ENCODE peak calls at places on chromosome 19, in nine cellular contexts. M is OCI-LY7, Y is Calu3, Q is A673, O is endothelial cell, H is fibroblast of the aortic adventitia, Z is mammary epithelial cell, J is astrocyte of the spinal cord, B is progenitor cell of endocrine pancreas. N is an unnamed sample.

GRCh38 chr19:10603873-10604459 is 16.9 kb upstream of the AP1M2 start:
- DNase-seq in Q (no peak), H (peak; percentile 13), B (no peak), Z (peak; percentile 29), Y (no peak), J (peak; percentile 20), M (peak; percentile 56), O (no peak), N (peak; percentile 20)

GRCh38 chr19:6065685-6066365 is 44.5 kb downstream of the RFX2 start:
- DNase-seq in Y (peak; percentile 47), Z (no peak), M (no peak), H (peak; percentile 35), B (no peak), Q (no peak), O (peak; percentile 37), J (peak; percentile 59), N (peak; percentile 58)

GRCh38 chr19:18160441-18160791 is 7.5 kb downstream of the PIK3R2 start:
- DNase-seq in B (no peak), O (no peak), H (no peak), J (no peak), Z (no peak), Y (no peak), M (no peak), Q (no peak), N (no peak)

GRCh38 chr19:670609-671075 is 5.5 kb upstream of the FSTL3 start:
- DNase-seq in Z (no peak), B (no peak), O (no peak), Y (no peak), J (no peak), H (no peak), Q (no peak), M (no peak), N (no peak)

GRCh38 chr19:38500450-38500849 is 67.0 kb downstream of the RYR1 start:
- DNase-seq in Q (no peak), J (no peak), M (no peak), H (no peak), O (no peak), Z (no peak), B (no peak), Y (no peak), N (no peak)

GRCh38 chr19:41563847-41564514 is 12.0 kb upstream of the CEACAM21 start:
- DNase-seq in Z (peak; percentile 21), Q (no peak), M (no peak), H (no peak), J (no peak), B (no peak), Y (peak; percentile 57), O (no peak), N (no peak)

GRCh38 chr19:1852294-1852646 is 4.0 kb upstream of the REXO1 start:
- DNase-seq in Q (peak; percentile 77), Z (no peak), M (no peak), H (no peak), J (no peak), O (peak; percentile 11), Y (no peak), B (no peak), N (no peak)

GRCh38 chr19:18736415-18737336 is 53.2 kb downstream of the CRTC1 start:
- DNase-seq in Q (no peak), M (no peak), H (no peak), O (no peak), B (no peak), J (no peak), Y (no peak), Z (no peak), N (no peak)

GRCh38 chr19:56245062-56245740 is 27.3 kb upstream of the EDDM13 start:
- DNase-seq in Q (no peak), Z (peak; percentile 8), M (no peak), Y (no peak), H (no peak), J (no peak), O (no peak), B (no peak), N (no peak)

GRCh38 chr19:38004100-38004504 is 97.1 kb downstream of the SIPA1L3 start:
- DNase-seq in J (peak; percentile 72), Q (no peak), M (no peak), Y (no peak), B (no peak), H (no peak), O (no peak), Z (no peak), N (no peak)

GRCh38 chr19:17073869-17074627 is 1.2 kb downstream of the HAUS8 start:
- DNase-seq in H (no peak), J (no peak), B (no peak), Z (no peak), Y (no peak), Q (no peak), O (no peak), M (peak; percentile 85), N (no peak)

GRCh38 chr19:2046046-2046907 is 4.8 kb downstream of the MKNK2 start:
- DNase-seq in H (no peak), Q (no peak), M (no peak), O (no peak), Z (no peak), Y (no peak), B (no peak), J (no peak), N (no peak)

GRCh38 chr19:41575998-41576397 is at the start of gene CEACAM21:
- DNase-seq in Y (peak; percentile 35), H (no peak), J (no peak), O (no peak), Q (peak; percentile 65), B (no peak), Z (no peak), M (peak; percentile 69), N (no peak)

GRCh38 chr19:1252221-1252817 is 3.9 kb downstream of the MIDN start:
- DNase-seq in O (peak; percentile 38), J (peak; percentile 97), Y (peak; percentile 78), Z (peak; percentile 94), H (peak; percentile 99), Q (no peak), M (peak; percentile 64), B (no peak), N (peak; percentile 98)

GRCh38 chr19:4083677-4084546 is 17.2 kb upstream of the ZBTB7A start:
- DNase-seq in O (no peak), Q (no peak), H (no peak), Z (no peak), M (peak; percentile 23), B (no peak), J (no peak), Y (peak; percentile 66), N (no peak)

GRCh38 chr19:803686-804418 is 6.6 kb downstream of the PTBP1 start:
- DNase-seq in B (no peak), J (no peak), Q (no peak), M (no peak), Y (no peak), H (no peak), O (no peak), Z (no peak), N (no peak)

GRCh38 chr19:14347999-14348889 is 33.0 kb upstream of the ADGRE5 start:
- DNase-seq in M (peak; percentile 71), J (peak; percentile 38), Z (peak; percentile 26), B (peak; percentile 59), Y (peak; percentile 67), O (peak; percentile 76), Q (peak; percentile 73), H (peak; percentile 44), N (peak; percentile 45)

GRCh38 chr19:20423381-20424207 is 142.0 kb downstream of the ZNF737 start:
- DNase-seq in Z (peak; percentile 56), B (peak; percentile 9), Y (peak; percentile 21), H (peak; percentile 45), M (peak; percentile 38), J (peak; percentile 43), O (peak; percentile 50), Q (no peak), N (peak; percentile 88)

GRCh38 chr19:49468746-49469447 is 5.1 kb upstream of the FLT3LG start:
- DNase-seq in J (peak; percentile 46), Y (peak; percentile 32), M (peak; percentile 58), Z (no peak), B (no peak), O (no peak), Q (peak; percentile 94), H (peak; percentile 95), N (peak; percentile 93)

GRCh38 chr19:8515317-8515716 is 1.4 kb upstream of the ZNF414 start:
- DNase-seq in H (no peak), J (no peak), Z (no peak), Q (no peak), M (no peak), O (no peak), Y (no peak), B (no peak), N (no peak)

GRCh38 chr19:47032171-47032811 is 12.7 kb downstream of the NPAS1 start:
- DNase-seq in B (peak; percentile 68), Y (peak; percentile 86), Z (peak; percentile 33), M (peak; percentile 69), H (no peak), Q (no peak), J (no peak), O (peak; percentile 64), N (peak; percentile 26)

GRCh38 chr19:6458695-6459355 is 767 bp downstream of the SLC25A23 start:
- DNase-seq in B (no peak), M (peak; percentile 27), Q (no peak), H (no peak), J (no peak), O (no peak), Y (peak; percentile 24), Z (no peak), N (no peak)

GRCh38 chr19:36030264-36031148 is 2.2 kb downstream of the CLIP3 start:
- DNase-seq in B (no peak), M (no peak), H (peak; percentile 37), O (no peak), Q (no peak), Y (no peak), Z (peak; percentile 53), J (no peak), N (peak; percentile 51)
- TF ChIP-seq CTCF in B (no peak), M (no peak), H (no peak), O (no peak), Q (peak; percentile 15), Y (no peak), Z (peak; percentile 33), J (peak; percentile 14), N (peak; percentile 17)

DNA sequence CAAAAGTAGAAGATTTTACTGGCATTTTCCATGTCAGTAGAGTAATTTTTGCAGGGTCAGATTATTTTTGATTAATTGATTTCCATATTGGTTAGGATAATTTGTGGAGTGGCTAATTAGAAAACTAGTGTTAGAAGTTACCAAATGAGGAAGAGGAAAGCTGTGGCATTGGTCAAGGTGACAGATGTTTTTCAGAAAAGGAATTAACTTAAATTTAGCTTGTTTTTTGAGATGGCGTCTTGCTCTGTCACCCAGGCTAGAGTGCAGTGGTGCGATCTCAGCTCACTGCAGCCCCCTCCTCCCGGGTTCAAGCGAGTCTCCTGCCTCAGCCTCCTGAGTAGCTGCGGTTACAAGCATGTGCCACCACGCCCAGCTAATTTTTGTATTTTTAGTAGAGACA is 28.8 kb downstream of the LSM14A start:
- DNase-seq in Q (no peak), H (no peak), J (no peak), B (no peak), Z (no peak), M (no peak), Y (no peak), O (no peak), N (no peak)
- TF ChIP-seq CTCF in Q (no peak), H (no peak), J (no peak), B (no peak), Z (no peak), M (no peak), Y (no peak), O (no peak), N (no peak)

GRCh38 chr19:11737964-11738745 is 591 bp downstream of the ZNF823 start:
- DNase-seq in B (peak; percentile 56), Z (peak; percentile 42), J (peak; percentile 2), O (peak; percentile 49), M (peak; percentile 57), Q (peak; percentile 29), Y (peak; percentile 68), H (peak; percentile 21), N (peak; percentile 27)
- TF ChIP-seq CTCF in B (peak; percentile 21), Z (no peak), J (no peak), O (no peak), M (peak; percentile 36), Q (no peak), Y (no peak), H (peak; percentile 6), N (no peak)

GRCh38 chr19:45591004-45591637 is 6.5 kb upstream of the OPA3 start:
- DNase-seq in M (peak; percentile 57), B (peak; percentile 43), O (peak; percentile 60), Q (peak; percentile 54), Y (peak; percentile 62), Z (peak; percentile 34), H (no peak), J (peak; percentile 19), N (no peak)
- TF ChIP-seq CTCF in M (peak; percentile 71), B (peak; percentile 56), O (peak; percentile 21), Q (peak; percentile 70), Y (peak; percentile 34), Z (peak; percentile 51), H (peak; percentile 35), J (peak; percentile 48), N (no peak)

N was measured in cardiac fibroblast.